ENCODE peak calls at places on chromosomes 12 and 14, in seven cellular contexts. One of them, this sample, is unnamed.

GRCh38 chr12:45191239-45191638 is 24.7 kb upstream of the ANO6 start:
- DNase-seq in stromal cell of bone marrow: no peak
- DNase-seq in AG04450: no peak
- DNase-seq in NCI-H2171 treated with DMSO at 0.1 percent for 48 hours: no peak
- DNase-seq in left ventricle myocardium inferior: no peak
- DNase-seq in germinal center: no peak
- DNase-seq in aorta: no peak
- DNase-seq in this sample: no peak

GRCh38 chr12:123655420-123655819 is 15.5 kb upstream of the TCTN2 start:
- DNase-seq in stromal cell of bone marrow: no peak
- DNase-seq in AG04450: no peak
- DNase-seq in NCI-H2171 treated with DMSO at 0.1 percent for 48 hours: no peak
- DNase-seq in left ventricle myocardium inferior: peak; percentile 55
- DNase-seq in germinal center: peak; percentile 19
- DNase-seq in aorta: no peak
- DNase-seq in this sample: no peak

GRCh38 chr14:92538412-92539017 is 24.9 kb downstream of the RIN3 start:
- DNase-seq in stromal cell of bone marrow: no peak
- DNase-seq in AG04450: no peak
- DNase-seq in NCI-H2171 treated with DMSO at 0.1 percent for 48 hours: no peak
- DNase-seq in left ventricle myocardium inferior: no peak
- DNase-seq in germinal center: no peak
- DNase-seq in aorta: no peak
- DNase-seq in this sample: no peak

GRCh38 chr14:43483415-43483814 is 1023.7 kb downstream of the FSCB start:
- DNase-seq in stromal cell of bone marrow: no peak
- DNase-seq in AG04450: no peak
- DNase-seq in NCI-H2171 treated with DMSO at 0.1 percent for 48 hours: no peak
- DNase-seq in left ventricle myocardium inferior: no peak
- DNase-seq in germinal center: no peak
- DNase-seq in aorta: no peak
- DNase-seq in this sample: no peak

GRCh38 chr12:101637936-101638335 is 43.2 kb downstream of the MYBPC1 start:
- DNase-seq in stromal cell of bone marrow: no peak
- DNase-seq in AG04450: no peak
- DNase-seq in NCI-H2171 treated with DMSO at 0.1 percent for 48 hours: no peak
- DNase-seq in left ventricle myocardium inferior: no peak
- DNase-seq in germinal center: no peak
- DNase-seq in aorta: no peak
- DNase-seq in this sample: no peak

GRCh38 chr12:123390415-123391093 is 6.6 kb downstream of the KMT5A start:
- DNase-seq in stromal cell of bone marrow: no peak
- DNase-seq in AG04450: no peak
- DNase-seq in NCI-H2171 treated with DMSO at 0.1 percent for 48 hours: no peak
- DNase-seq in left ventricle myocardium inferior: no peak
- DNase-seq in germinal center: no peak
- DNase-seq in aorta: no peak
- DNase-seq in this sample: no peak

GRCh38 chr14:45085004-45085403 is 1.1 kb downstream of the PRPF39 start:
- DNase-seq in stromal cell of bone marrow: peak; percentile 14
- DNase-seq in AG04450: no peak
- DNase-seq in NCI-H2171 treated with DMSO at 0.1 percent for 48 hours: no peak
- DNase-seq in left ventricle myocardium inferior: no peak
- DNase-seq in germinal center: no peak
- DNase-seq in aorta: no peak
- DNase-seq in this sample: no peak

GRCh38 chr12:42094277-42094676 is 50.4 kb downstream of the GXYLT1 start:
- DNase-seq in stromal cell of bone marrow: no peak
- DNase-seq in AG04450: peak; percentile 21
- DNase-seq in NCI-H2171 treated with DMSO at 0.1 percent for 48 hours: peak; percentile 73
- DNase-seq in left ventricle myocardium inferior: no peak
- DNase-seq in germinal center: no peak
- DNase-seq in aorta: no peak
- DNase-seq in this sample: no peak

GRCh38 chr14:73741876-73742519 is 27.8 kb upstream of the PNMA1 start:
- DNase-seq in stromal cell of bone marrow: no peak
- DNase-seq in AG04450: no peak
- DNase-seq in NCI-H2171 treated with DMSO at 0.1 percent for 48 hours: no peak
- DNase-seq in left ventricle myocardium inferior: no peak
- DNase-seq in germinal center: no peak
- DNase-seq in aorta: no peak
- DNase-seq in this sample: no peak

GRCh38 chr12:388547-389137 is 478 bp downstream of the KDM5A start:
- DNase-seq in stromal cell of bone marrow: no peak
- DNase-seq in AG04450: no peak
- DNase-seq in NCI-H2171 treated with DMSO at 0.1 percent for 48 hours: no peak
- DNase-seq in left ventricle myocardium inferior: peak; percentile 15
- DNase-seq in germinal center: no peak
- DNase-seq in aorta: no peak
- DNase-seq in this sample: no peak

GRCh38 chr14:77641534-77642341 is 25.3 kb upstream of the SPTLC2 start:
- DNase-seq in stromal cell of bone marrow: no peak
- DNase-seq in AG04450: no peak
- DNase-seq in NCI-H2171 treated with DMSO at 0.1 percent for 48 hours: no peak
- DNase-seq in left ventricle myocardium inferior: peak; percentile 83
- DNase-seq in germinal center: peak; percentile 76
- DNase-seq in aorta: peak; percentile 92
- DNase-seq in this sample: no peak

GRCh38 chr12:112169086-112169872 is 43.9 kb downstream of the TRAFD1 start:
- DNase-seq in stromal cell of bone marrow: no peak
- DNase-seq in AG04450: no peak
- DNase-seq in NCI-H2171 treated with DMSO at 0.1 percent for 48 hours: no peak
- DNase-seq in left ventricle myocardium inferior: no peak
- DNase-seq in germinal center: no peak
- DNase-seq in aorta: no peak
- DNase-seq in this sample: peak; percentile 84

GRCh38 chr12:132222096-132222807 is 78.0 kb downstream of the NOC4L start:
- DNase-seq in stromal cell of bone marrow: no peak
- DNase-seq in AG04450: no peak
- DNase-seq in NCI-H2171 treated with DMSO at 0.1 percent for 48 hours: peak; percentile 58
- DNase-seq in left ventricle myocardium inferior: no peak
- DNase-seq in germinal center: peak; percentile 64
- DNase-seq in aorta: no peak
- DNase-seq in this sample: peak; percentile 62